ENCODE peak calls at places on chromosome 7, in nine cellular contexts. K is ascending aorta; E is CD4-positive, alpha-beta T cell; S is small intestine; T is HCT116; D is GM23248; L is heart left ventricle; C is right lobe of liver; N is psoas muscle. Z is an unnamed sample.

GRCh38 chr7:36055207-36055606 is 97.8 kb upstream of the EEPD1 start:
- DNase-seq in K (no peak), E (no peak), S (no peak), T (no peak), D (no peak), L (no peak), C (no peak), N (no peak), Z (no peak)

GRCh38 chr7:142864980-142865747 is 10.3 kb downstream of the EPHB6 start:
- DNase-seq in K (no peak), E (no peak), S (no peak), T (no peak), D (no peak), L (no peak), C (no peak), N (no peak), Z (no peak)

GRCh38 chr7:65250216-65250615 is 123.4 kb upstream of the ZNF92 start:
- DNase-seq in K (no peak), E (no peak), S (no peak), T (no peak), D (no peak), L (no peak), C (no peak), N (no peak), Z (no peak)

GRCh38 chr7:91465595-91466061 is 201.4 kb downstream of the FZD1 start:
- DNase-seq in K (no peak), E (no peak), S (no peak), T (no peak), D (no peak), L (no peak), C (no peak), N (no peak), Z (no peak)

GRCh38 chr7:64951250-64951848 is 39.5 kb downstream of the ZNF117 start:
- DNase-seq in K (no peak), E (no peak), S (peak; percentile 48), T (peak; percentile 16), D (peak; percentile 58), L (no peak), C (no peak), N (no peak), Z (no peak)

GRCh38 chr7:50379539-50379938 is 70.6 kb downstream of the FIGNL1 start:
- DNase-seq in K (no peak), E (no peak), S (no peak), T (no peak), D (no peak), L (no peak), C (no peak), N (no peak), Z (no peak)

GRCh38 chr7:376306-376969 is 86.5 kb downstream of the FOXL3 start:
- DNase-seq in K (peak; percentile 52), E (peak; percentile 0), S (no peak), T (no peak), D (no peak), L (peak; percentile 21), C (peak; percentile 51), N (no peak), Z (peak; percentile 50)

GRCh38 chr7:229184-229964 is 37.0 kb downstream of the FAM20C start:
- DNase-seq in K (peak; percentile 96), E (no peak), S (no peak), T (no peak), D (peak; percentile 97), L (peak; percentile 87), C (no peak), N (peak; percentile 88), Z (peak; percentile 90)

GRCh38 chr7:93407239-93407638 is 167.3 kb downstream of the CALCR start:
- DNase-seq in K (no peak), E (no peak), S (no peak), T (no peak), D (no peak), L (no peak), C (no peak), N (no peak), Z (no peak)

GRCh38 chr7:22001345-22002004 is 55.8 kb upstream of the CDCA7L start:
- DNase-seq in K (no peak), E (no peak), S (peak; percentile 57), T (peak; percentile 36), D (peak; percentile 92), L (no peak), C (no peak), N (no peak), Z (no peak)

GRCh38 chr7:30660331-30661255 is 21.7 kb downstream of the CRHR2 start:
- DNase-seq in K (no peak), E (no peak), S (no peak), T (no peak), D (no peak), L (no peak), C (peak; percentile 37), N (no peak), Z (no peak)

GRCh38 chr7:74587435-74588126 is 69.9 kb upstream of the GTF2I start:
- DNase-seq in K (peak; percentile 92), E (no peak), S (peak; percentile 50), T (no peak), D (peak; percentile 94), L (peak; percentile 88), C (peak; percentile 66), N (peak; percentile 90), Z (peak; percentile 56)

GRCh38 chr7:74583630-74584029 is 73.9 kb upstream of the GTF2I start:
- DNase-seq in K (no peak), E (no peak), S (no peak), T (no peak), D (no peak), L (no peak), C (no peak), N (no peak), Z (no peak)

GRCh38 chr7:74585844-74586243 is 71.7 kb upstream of the GTF2I start:
- DNase-seq in K (no peak), E (no peak), S (no peak), T (no peak), D (no peak), L (no peak), C (no peak), N (no peak), Z (no peak)

GRCh38 chr7:74584160-74584954 is 73.2 kb upstream of the GTF2I start:
- DNase-seq in K (no peak), E (no peak), S (peak; percentile 55), T (no peak), D (no peak), L (no peak), C (no peak), N (no peak), Z (no peak)

GRCh38 chr7:74586258-74587200 is 71.0 kb upstream of the GTF2I start:
- DNase-seq in K (no peak), E (no peak), S (no peak), T (no peak), D (peak; percentile 39), L (no peak), C (no peak), N (no peak), Z (no peak)
- H3K27ac ChIP-seq in K (peak overlapping the region; percentile 61), E (no peak overlapping the region), S (no peak overlapping the region), T (peak overlapping the region; percentile 83), D (peak overlapping the region; percentile 76), L (peak overlapping the region; percentile 37), C (no peak overlapping the region), N (peak overlapping the region; percentile 50), Z (peak overlapping the region; percentile 21)

GRCh38 chr7:4667776-4668509 is 14.2 kb upstream of the FOXK1 start:
- DNase-seq in K (no peak), E (no peak), S (no peak), T (no peak), D (peak; percentile 53), L (no peak), C (no peak), N (no peak), Z (no peak)
- H3K27ac ChIP-seq in K (peak overlapping the region; percentile 82), E (no peak overlapping the region), S (no peak overlapping the region), T (no peak overlapping the region), D (peak overlapping the region; percentile 32), L (peak overlapping the region; percentile 49), C (no peak overlapping the region), N (no peak overlapping the region), Z (peak overlapping the region; percentile 48)

DNA sequence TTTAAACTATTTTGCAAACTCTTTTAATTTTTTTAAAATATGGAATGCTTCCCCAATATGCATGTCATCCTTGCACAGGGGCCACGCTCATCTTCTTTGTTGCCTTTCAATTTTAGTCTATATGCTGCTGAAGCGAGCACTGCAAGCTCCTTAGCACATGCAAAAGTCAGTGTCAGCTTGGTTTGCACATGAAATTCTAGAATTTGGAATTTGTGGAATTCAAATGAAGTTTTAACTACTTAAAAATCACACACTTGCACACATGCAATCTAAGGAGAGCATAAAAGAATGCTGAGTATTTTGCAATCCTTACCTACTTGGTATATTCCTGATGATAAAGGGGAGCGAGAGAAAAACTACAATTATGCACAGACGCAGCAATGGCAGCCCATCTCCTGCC is 78.3 kb upstream of the ATP6V0A4 start:
- DNase-seq in K (no peak), E (no peak), S (no peak), T (no peak), D (peak; percentile 27), L (no peak), C (no peak), N (no peak), Z (no peak)
- H3K27ac ChIP-seq in K (no peak overlapping the region), E (no peak overlapping the region), S (no peak overlapping the region), T (no peak overlapping the region), D (peak overlapping the region; percentile 78), L (no peak overlapping the region), C (no peak overlapping the region), N (no peak overlapping the region), Z (no peak overlapping the region)

DNA sequence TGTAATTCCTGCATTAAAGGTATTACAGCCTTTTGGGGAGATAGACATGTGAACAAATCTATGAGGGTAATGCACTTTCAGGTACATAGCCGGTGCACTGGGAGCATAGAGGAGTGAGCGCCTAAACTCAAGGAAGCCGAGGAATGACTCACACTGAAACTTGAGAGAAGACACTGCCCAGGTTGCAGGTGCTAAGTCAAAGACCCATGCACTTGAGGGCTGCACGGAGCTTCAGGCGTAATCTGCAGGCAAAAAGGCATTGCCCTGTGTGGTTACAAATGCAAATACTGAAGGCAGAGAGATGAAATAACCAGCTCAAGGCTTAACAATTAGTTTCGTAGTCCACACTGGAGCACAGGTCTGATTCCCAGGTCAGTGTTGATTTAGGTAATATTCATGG is 51.0 kb upstream of the OSBPL3 start:
- DNase-seq in K (no peak), E (no peak), S (no peak), T (no peak), D (no peak), L (no peak), C (no peak), N (no peak), Z (no peak)
- H3K27ac ChIP-seq in K (no peak overlapping the region), E (no peak overlapping the region), S (no peak overlapping the region), T (no peak overlapping the region), D (no peak overlapping the region), L (no peak overlapping the region), C (no peak overlapping the region), N (no peak overlapping the region), Z (no peak overlapping the region)

Z was measured in breast epithelium.